ENCODE peak calls at places on chromosomes 6 and 20, in ten cellular contexts. X is progenitor cell of endocrine pancreas, V is NCI-H345, Q is nephron progenitor cell, J is iris pigment epithelial cell, O is right cardiac atrium, H is SHP77, W is HT1080, I is SK-N-DZ, D is GM23248. P is an unnamed sample.

GRCh38 chr20:956330-956951 is 40.3 kb upstream of the ANGPT4 start:
- DNase-seq in O (peak), V (peak), H (peak), W (peak), Q (peak), I (peak), X (peak), D (peak), J (peak), P (peak)

GRCh38 chr20:61817061-61817460 is 248.6 kb downstream of the TAF4 start:
- DNase-seq in O (no peak), D (no peak), X (no peak), W (no peak), V (no peak), Q (no peak), J (no peak), H (no peak), I (no peak), P (no peak)

GRCh38 chr20:5654557-5654956 is 95.6 kb upstream of the SHLD1 start:
- DNase-seq in J (peak), X (no peak), O (no peak), I (no peak), D (peak), Q (no peak), W (peak), V (peak), H (peak), P (no peak)

GRCh38 chr20:44598413-44599290 is 16.3 kb downstream of the PKIG start:
- DNase-seq in X (no peak), O (peak), D (no peak), I (no peak), W (peak), J (peak), Q (no peak), V (no peak), H (no peak), P (no peak)

GRCh38 chr6:105759015-105759414 is 327.1 kb upstream of the PRDM1 start:
- DNase-seq in W (no peak), J (no peak), X (no peak), O (no peak), I (no peak), V (no peak), D (no peak), Q (no peak), H (no peak), P (no peak)

GRCh38 chr6:35602133-35602946 is 86.4 kb downstream of the FKBP5 start:
- DNase-seq in W (no peak), V (no peak), I (no peak), J (peak), Q (no peak), H (no peak), D (peak), X (no peak), O (no peak), P (no peak)

GRCh38 chr6:3719462-3720308 is 31.8 kb downstream of the PXDC1 start:
- DNase-seq in D (no peak), I (no peak), J (no peak), O (no peak), W (no peak), H (no peak), X (no peak), V (no peak), Q (no peak), P (no peak)

GRCh38 chr20:38926934-38927616 is 858 bp downstream of the FAM83D start:
- DNase-seq in D (peak), J (peak), I (no peak), X (no peak), V (no peak), O (peak), W (no peak), H (no peak), Q (no peak), P (no peak)

GRCh38 chr20:41200446-41201202 is 63.3 kb downstream of the PLCG1 start:
- DNase-seq in O (no peak), I (no peak), D (no peak), J (no peak), Q (no peak), W (no peak), V (no peak), H (no peak), X (no peak), P (no peak)

GRCh38 chr6:108848116-108848868 is at the start of gene ARMC2:
- DNase-seq in V (peak), I (peak), J (peak), W (peak), H (peak), Q (peak), O (peak), D (peak), X (peak), P (peak)

GRCh38 chr6:32968770-32969684 is 633 bp downstream of the BRD2 start:
- DNase-seq in D (peak), O (peak), Q (peak), J (peak), W (peak), X (peak), H (peak), I (peak), V (peak), P (peak)

GRCh38 chr6:110250058-110250457 is 69.8 kb downstream of the CDC40 start:
- DNase-seq in W (no peak), J (no peak), I (no peak), D (no peak), H (no peak), V (no peak), Q (no peak), X (no peak), O (no peak), P (no peak)

GRCh38 chr6:20481281-20481680 is 53.0 kb upstream of the CDKAL1 start:
- DNase-seq in W (no peak), Q (no peak), I (no peak), V (no peak), O (no peak), X (no peak), H (no peak), D (no peak), J (no peak), P (no peak)

GRCh38 chr6:137777299-137778075 is 89.6 kb upstream of the TNFAIP3 start:
- DNase-seq in H (no peak), I (no peak), V (no peak), D (peak), Q (no peak), W (no peak), O (no peak), X (no peak), J (peak), P (no peak)

GRCh38 chr6:2843138-2843740 is 1.6 kb upstream of the SERPINB1 start:
- DNase-seq in V (no peak), I (no peak), X (no peak), W (no peak), D (no peak), O (no peak), J (no peak), Q (no peak), H (no peak), P (no peak)

GRCh38 chr6:34049395-34050342 is 96.2 kb downstream of the GRM4 start:
- DNase-seq in J (no peak), O (no peak), X (no peak), H (no peak), I (no peak), Q (no peak), W (no peak), D (no peak), V (peak), P (no peak)

GRCh38 chr20:13333793-13334192 is 112.7 kb downstream of the ISM1 start:
- DNase-seq in W (no peak), V (peak), Q (no peak), X (no peak), D (no peak), I (no peak), O (no peak), J (no peak), H (peak), P (peak)